ENCODE peak calls at places on chromosomes 12 and 14, in ten cellular contexts. One of them, this sample, is unnamed.

GRCh38 chr14:54713364-54713763 is 146.4 kb downstream of the SAMD4A start:
- DNase-seq in fibroblast of pulmonary artery: peak; percentile 35
- DNase-seq in skeletal muscle cell: no peak
- DNase-seq in substantia nigra: no peak
- DNase-seq in activated T-helper 1 cell treated with anti-CD3 and anti-CD28 coated beads, Interleukin-2, amount 50 U/mL, for 16 hours: no peak
- DNase-seq in DMS153: no peak
- DNase-seq in GM23338: no peak
- DNase-seq in COR-L47: no peak
- DNase-seq in uterus: no peak
- DNase-seq in amygdala: no peak
- DNase-seq in this sample: no peak

GRCh38 chr12:7012024-7012607 is 6.2 kb downstream of the LPCAT3 start:
- DNase-seq in activated T-helper 1 cell treated with anti-CD3 and anti-CD28 coated beads, Interleukin-2, amount 50 U/mL, for 16 hours: no peak
- DNase-seq in uterus: no peak
- DNase-seq in fibroblast of pulmonary artery: no peak
- DNase-seq in amygdala: no peak
- DNase-seq in COR-L47: no peak
- DNase-seq in substantia nigra: no peak
- DNase-seq in DMS153: no peak
- DNase-seq in skeletal muscle cell: no peak
- DNase-seq in GM23338: no peak
- DNase-seq in this sample: no peak

GRCh38 chr12:123840765-123841425 is 78.8 kb downstream of the DNAH10 start:
- DNase-seq in skeletal muscle cell: no peak
- DNase-seq in amygdala: no peak
- DNase-seq in uterus: no peak
- DNase-seq in activated T-helper 1 cell treated with anti-CD3 and anti-CD28 coated beads, Interleukin-2, amount 50 U/mL, for 16 hours: no peak
- DNase-seq in COR-L47: no peak
- DNase-seq in DMS153: no peak
- DNase-seq in fibroblast of pulmonary artery: no peak
- DNase-seq in GM23338: no peak
- DNase-seq in substantia nigra: no peak
- DNase-seq in this sample: no peak

GRCh38 chr14:76917158-76917596 is 91.0 kb downstream of the LRRC74A start:
- DNase-seq in DMS153: peak; percentile 60
- DNase-seq in GM23338: peak; percentile 96
- DNase-seq in uterus: peak; percentile 52
- DNase-seq in substantia nigra: no peak
- DNase-seq in activated T-helper 1 cell treated with anti-CD3 and anti-CD28 coated beads, Interleukin-2, amount 50 U/mL, for 16 hours: no peak
- DNase-seq in amygdala: no peak
- DNase-seq in fibroblast of pulmonary artery: peak; percentile 86
- DNase-seq in skeletal muscle cell: no peak
- DNase-seq in COR-L47: peak; percentile 75
- DNase-seq in this sample: peak; percentile 64

GRCh38 chr12:132827763-132828703 is 636 bp downstream of the GOLGA3 start:
- DNase-seq in skeletal muscle cell: peak; percentile 36
- DNase-seq in activated T-helper 1 cell treated with anti-CD3 and anti-CD28 coated beads, Interleukin-2, amount 50 U/mL, for 16 hours: no peak
- DNase-seq in COR-L47: no peak
- DNase-seq in substantia nigra: no peak
- DNase-seq in GM23338: peak; percentile 24
- DNase-seq in uterus: no peak
- DNase-seq in fibroblast of pulmonary artery: peak; percentile 71
- DNase-seq in DMS153: no peak
- DNase-seq in amygdala: no peak
- DNase-seq in this sample: peak; percentile 81

GRCh38 chr14:95197498-95198010 is 40.2 kb upstream of the DICER1 start:
- DNase-seq in GM23338: peak; percentile 78
- DNase-seq in substantia nigra: no peak
- DNase-seq in amygdala: no peak
- DNase-seq in uterus: no peak
- DNase-seq in DMS153: peak; percentile 28
- DNase-seq in COR-L47: no peak
- DNase-seq in skeletal muscle cell: no peak
- DNase-seq in activated T-helper 1 cell treated with anti-CD3 and anti-CD28 coated beads, Interleukin-2, amount 50 U/mL, for 16 hours: no peak
- DNase-seq in fibroblast of pulmonary artery: no peak
- DNase-seq in this sample: no peak

GRCh38 chr12:26276709-26277108 is 81.3 kb downstream of the SSPN start:
- DNase-seq in COR-L47: no peak
- DNase-seq in skeletal muscle cell: no peak
- DNase-seq in amygdala: no peak
- DNase-seq in activated T-helper 1 cell treated with anti-CD3 and anti-CD28 coated beads, Interleukin-2, amount 50 U/mL, for 16 hours: no peak
- DNase-seq in GM23338: no peak
- DNase-seq in substantia nigra: no peak
- DNase-seq in fibroblast of pulmonary artery: peak; percentile 20
- DNase-seq in uterus: no peak
- DNase-seq in DMS153: no peak
- DNase-seq in this sample: no peak

GRCh38 chr12:22101749-22102243 is 55.8 kb downstream of the CMAS start:
- DNase-seq in substantia nigra: peak; percentile 21
- DNase-seq in fibroblast of pulmonary artery: peak; percentile 81
- DNase-seq in uterus: no peak
- DNase-seq in activated T-helper 1 cell treated with anti-CD3 and anti-CD28 coated beads, Interleukin-2, amount 50 U/mL, for 16 hours: no peak
- DNase-seq in amygdala: peak; percentile 58
- DNase-seq in COR-L47: no peak
- DNase-seq in skeletal muscle cell: peak; percentile 81
- DNase-seq in DMS153: no peak
- DNase-seq in GM23338: no peak
- DNase-seq in this sample: peak; percentile 20

This sample was measured in Caki2.